ENCODE peak calls at places on chromosomes 2 and 18, in six cellular contexts. G, W, X, L, J and V are unnamed samples.

GRCh38 chr2:33946198-33946597 is 347.1 kb upstream of the FAM98A start:
- DNase-seq in W (no peak), G (no peak), L (no peak), J (no peak), X (no peak), V (no peak)

GRCh38 chr2:119760237-119760807 is 600 bp downstream of the PTPN4 start:
- DNase-seq in L (no peak), W (no peak), J (peak; percentile 61), X (no peak), G (peak; percentile 58), V (peak; percentile 33)

GRCh38 chr2:159613515-159614336 is 2.6 kb downstream of the BAZ2B start:
- DNase-seq in L (no peak), J (no peak), W (no peak), G (no peak), X (no peak), V (no peak)

GRCh38 chr2:238638100-238638981 is 209.5 kb upstream of the TWIST2 start:
- DNase-seq in J (no peak), X (no peak), L (no peak), W (no peak), G (no peak), V (no peak)

GRCh38 chr2:103754530-103754929 is 992.7 kb downstream of the TMEM182 start:
- DNase-seq in G (no peak), X (no peak), J (no peak), W (no peak), L (no peak), V (no peak)

GRCh38 chr2:234579231-234579962 is 82.5 kb upstream of the ARL4C start:
- DNase-seq in W (no peak), G (no peak), J (no peak), X (no peak), L (no peak), V (no peak)

GRCh38 chr2:10089565-10090183 is 9.5 kb upstream of the CYS1 start:
- DNase-seq in L (no peak), X (no peak), J (no peak), W (no peak), G (no peak), V (no peak)

GRCh38 chr2:221676566-221677172 is 104.6 kb upstream of the EPHA4 start:
- DNase-seq in L (no peak), G (no peak), W (no peak), J (no peak), X (no peak), V (peak; percentile 35)

GRCh38 chr2:161134547-161135518 is 25.4 kb upstream of the TANK start:
- DNase-seq in L (peak; percentile 24), J (peak; percentile 59), W (peak; percentile 56), G (peak; percentile 39), X (peak; percentile 63), V (peak; percentile 50)

GRCh38 chr2:230219419-230220331 is at the start of gene SP110:
- DNase-seq in X (peak; percentile 90), J (peak; percentile 91), W (peak; percentile 31), L (peak; percentile 65), G (peak; percentile 88), V (peak; percentile 90)
- TF ChIP-seq CTCF in X (no peak), J (no peak), W (no peak), L (no peak), G (no peak), V (no peak)

DNA sequence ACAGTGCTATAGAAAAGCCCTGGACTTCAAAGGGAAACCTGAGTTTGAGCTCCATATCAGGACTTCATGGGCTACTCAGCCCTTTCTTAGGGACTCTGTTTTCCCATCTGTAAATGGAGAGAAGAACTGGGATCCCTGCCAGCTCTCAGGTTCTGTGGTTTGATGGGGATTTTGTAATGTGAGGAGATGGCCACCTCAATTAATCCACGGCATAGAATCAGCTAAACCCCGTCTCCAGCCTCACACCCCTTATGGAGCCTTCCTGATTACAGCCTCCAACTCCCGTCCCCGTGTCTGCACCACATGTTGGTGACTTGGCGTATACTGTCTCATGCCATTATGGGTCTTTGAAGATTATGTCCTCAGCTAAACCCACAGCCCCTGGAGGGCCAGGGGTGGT is 64.0 kb upstream of the PPP1CB start:
- DNase-seq in G (no peak), X (no peak), J (no peak), W (no peak), L (no peak), V (no peak)
- H3K27ac ChIP-seq in G (no peak overlapping the region), X (no peak overlapping the region), J (no peak overlapping the region), W (no peak overlapping the region), L (no peak overlapping the region), V (no peak overlapping the region)

GRCh38 chr18:47345291-47345690 is 93.8 kb upstream of the SKOR2 start:
- DNase-seq in X (no peak), J (no peak), G (no peak), W (no peak), L (no peak), V (no peak)
- TF ChIP-seq CTCF in X (no peak), J (no peak), G (no peak), W (no peak), L (peak; percentile 26), V (no peak)

GRCh38 chr18:48675330-48675761 is 136.5 kb downstream of the CTIF start:
- DNase-seq in X (peak; percentile 95), L (peak; percentile 89), G (peak; percentile 89), J (peak; percentile 89), W (peak; percentile 51), V (peak; percentile 51)

GRCh38 chr18:48672671-48673340 is 134.0 kb downstream of the CTIF start:
- DNase-seq in G (no peak), W (no peak), L (no peak), X (peak; percentile 41), J (no peak), V (no peak)

GRCh38 chr18:48674758-48675157 is 135.9 kb downstream of the CTIF start:
- DNase-seq in W (no peak), X (no peak), G (no peak), L (no peak), J (no peak), V (no peak)

GRCh38 chr18:48674198-48674721 is 135.4 kb downstream of the CTIF start:
- DNase-seq in W (no peak), X (no peak), G (no peak), J (no peak), L (peak; percentile 31), V (no peak)

GRCh38 chr18:48673456-48674197 is 134.8 kb downstream of the CTIF start:
- DNase-seq in J (no peak), G (no peak), L (no peak), X (peak; percentile 16), W (no peak), V (no peak)
- H3K27ac ChIP-seq in J (no peak overlapping the region), G (no peak overlapping the region), L (peak overlapping the region; percentile 47), X (no peak overlapping the region), W (no peak overlapping the region), V (peak overlapping the region; percentile 40)

GRCh38 chr2:181738483-181739015 is 58.2 kb upstream of the NEUROD1 start:
- DNase-seq in L (no peak), X (no peak), J (no peak), W (no peak), G (no peak), V (no peak)
- TF ChIP-seq CTCF in L (no peak), X (no peak), J (no peak), W (no peak), G (no peak), V (no peak)